ENCODE peak calls at places on chromosomes 1 and 21, in seven cellular contexts. K is tibial artery, P is K562, T is aorta, L is cardiac muscle cell, S is hepatocyte, M is left ventricle myocardium inferior. R is an unnamed sample. For H3K27me3, the result is how much of the 10 kb centered on the place peaks cover.

GRCh38 chr21:45622416-45623097 is 21.0 kb upstream of the PCBP3 start:
- DNase-seq in K (no peak), P (no peak), T (no peak), L (no peak), S (no peak), M (no peak), R (no peak)

GRCh38 chr1:47409311-47410085 is 6.6 kb upstream of the FOXE3 start:
- DNase-seq in K (peak), P (no peak), T (no peak), L (peak), S (peak), M (no peak), R (no peak)

GRCh38 chr21:15224346-15225086 is 159.7 kb upstream of the NRIP1 start:
- DNase-seq in K (no peak), P (no peak), T (no peak), L (peak), S (no peak), M (no peak), R (no peak)

GRCh38 chr1:169308313-169309039 is 59.1 kb downstream of the NME7 start:
- DNase-seq in K (no peak), P (no peak), T (no peak), L (no peak), S (no peak), M (no peak), R (no peak)

GRCh38 chr1:38291906-38292521 is 245.4 kb upstream of the POU3F1 start:
- DNase-seq in K (no peak), P (peak), T (no peak), L (no peak), S (no peak), M (no peak), R (no peak)

GRCh38 chr21:46411236-46411635 is 47.5 kb upstream of the DIP2A start:
- DNase-seq in K (no peak), P (no peak), T (no peak), L (no peak), S (no peak), M (no peak), R (no peak)

GRCh38 chr1:54705153-54705552 is 10.5 kb upstream of the TTC4 start:
- DNase-seq in K (no peak), P (no peak), T (no peak), L (peak), S (no peak), M (no peak), R (no peak)

GRCh38 chr21:17585875-17586450 is 26.7 kb downstream of the BTG3 start:
- DNase-seq in K (no peak), P (peak), T (no peak), L (peak), S (peak), M (no peak), R (no peak)

GRCh38 chr1:9717193-9718005 is 65.9 kb downstream of the PIK3CD start:
- DNase-seq in K (peak), P (peak), T (peak), L (peak), S (no peak), M (peak), R (no peak)

GRCh38 chr1:43308635-43309580 is 8.1 kb downstream of the TIE1 start:
- DNase-seq in K (no peak), P (no peak), T (peak), L (no peak), S (no peak), M (no peak), R (no peak)

GRCh38 chr1:117631761-117632160 is 25.9 kb downstream of the TENT5C start:
- DNase-seq in K (no peak), P (no peak), T (no peak), L (no peak), S (no peak), M (no peak), R (no peak)

DNA sequence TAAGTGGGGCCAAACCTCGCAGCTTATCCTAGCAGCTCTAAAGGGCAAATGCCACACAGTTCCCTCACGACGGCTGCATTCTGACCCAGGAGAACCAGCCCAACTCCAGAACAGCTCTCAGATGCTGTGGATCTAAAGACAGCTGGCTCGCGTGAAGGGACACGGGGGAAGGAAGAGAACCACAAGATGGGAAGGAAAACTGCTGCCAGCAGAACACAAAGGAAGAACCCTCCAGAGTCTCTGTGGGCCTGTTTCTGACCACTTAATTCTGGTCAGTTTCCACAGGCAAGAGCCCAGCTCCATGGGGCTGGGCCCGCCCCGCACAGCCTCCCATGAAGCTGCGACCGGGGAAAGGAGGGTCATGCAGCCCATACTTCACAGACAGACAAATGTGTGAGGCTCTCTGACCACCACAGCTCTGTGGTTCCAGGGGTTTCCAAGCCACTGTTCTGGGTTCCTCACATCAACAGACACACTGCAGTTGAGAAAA is 61.1 kb downstream of the SLC45A1 start:
- DNase-seq in K (peak), P (no peak), T (no peak), L (no peak), S (no peak), M (no peak), R (no peak)
- H3K27me3 ChIP-seq in K (under half), P (under half), T (under half), L (under half), S (under half), M (under half), R (under half)

GRCh38 chr1:3070304-3070653 is 1.3 kb downstream of the PRDM16 start:
- DNase-seq in K (no peak), P (no peak), T (no peak), L (no peak), S (no peak), M (no peak), R (no peak)

GRCh38 chr1:3067671-3068399 is 1.2 kb upstream of the PRDM16 start:
- DNase-seq in K (no peak), P (no peak), T (peak), L (no peak), S (no peak), M (peak), R (no peak)

GRCh38 chr1:3069491-3070303 is 694 bp downstream of the PRDM16 start:
- DNase-seq in K (peak), P (no peak), T (peak), L (peak), S (peak), M (peak), R (no peak)

GRCh38 chr1:3067301-3067670 is 1.7 kb upstream of the PRDM16 start:
- DNase-seq in K (no peak), P (no peak), T (no peak), L (no peak), S (no peak), M (peak), R (no peak)

GRCh38 chr1:3068400-3069361 is at the start of gene PRDM16:
- DNase-seq in K (peak), P (no peak), T (peak), L (peak), S (peak), M (peak), R (no peak)
- H3K4me3 ChIP-seq in K (peak), P (no peak), T (peak), L (peak), S (peak), M (peak), R (peak)

DNA sequence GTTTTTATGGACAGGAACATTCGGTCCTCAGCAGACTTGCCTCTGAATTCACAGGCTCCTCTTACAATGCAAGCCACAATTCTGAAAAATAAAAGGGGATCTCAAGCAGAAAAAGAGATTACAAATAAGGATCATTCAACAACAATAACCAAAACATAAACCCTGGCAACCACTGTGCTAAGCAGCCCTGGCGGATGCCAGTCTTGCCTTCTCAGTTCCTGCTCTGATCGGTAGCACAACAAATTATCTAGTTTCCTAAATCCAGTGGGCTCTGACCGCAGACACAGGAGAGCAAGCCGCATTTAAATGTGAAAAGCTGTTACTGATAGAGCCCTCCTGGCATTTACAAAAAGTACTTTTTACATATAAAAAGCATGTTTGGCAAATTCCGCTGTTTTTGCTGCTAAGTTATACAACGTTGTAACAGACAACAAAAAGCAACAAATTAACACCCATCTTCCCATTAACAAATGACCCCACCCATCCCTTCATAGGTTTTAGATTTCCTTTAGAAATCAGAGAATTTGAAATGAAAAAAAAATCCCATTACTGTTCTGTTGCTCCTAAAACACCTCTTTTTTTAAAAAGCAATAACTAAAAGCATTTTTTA is 123.3 kb upstream of the FOXD3 start:
- DNase-seq in K (no peak), P (no peak), T (no peak), L (no peak), S (no peak), M (no peak), R (no peak)
- H3K27me3 ChIP-seq in K (under half), P (under half), T (under half), L (under half), S (under half), M (under half), R (under half)

DNA sequence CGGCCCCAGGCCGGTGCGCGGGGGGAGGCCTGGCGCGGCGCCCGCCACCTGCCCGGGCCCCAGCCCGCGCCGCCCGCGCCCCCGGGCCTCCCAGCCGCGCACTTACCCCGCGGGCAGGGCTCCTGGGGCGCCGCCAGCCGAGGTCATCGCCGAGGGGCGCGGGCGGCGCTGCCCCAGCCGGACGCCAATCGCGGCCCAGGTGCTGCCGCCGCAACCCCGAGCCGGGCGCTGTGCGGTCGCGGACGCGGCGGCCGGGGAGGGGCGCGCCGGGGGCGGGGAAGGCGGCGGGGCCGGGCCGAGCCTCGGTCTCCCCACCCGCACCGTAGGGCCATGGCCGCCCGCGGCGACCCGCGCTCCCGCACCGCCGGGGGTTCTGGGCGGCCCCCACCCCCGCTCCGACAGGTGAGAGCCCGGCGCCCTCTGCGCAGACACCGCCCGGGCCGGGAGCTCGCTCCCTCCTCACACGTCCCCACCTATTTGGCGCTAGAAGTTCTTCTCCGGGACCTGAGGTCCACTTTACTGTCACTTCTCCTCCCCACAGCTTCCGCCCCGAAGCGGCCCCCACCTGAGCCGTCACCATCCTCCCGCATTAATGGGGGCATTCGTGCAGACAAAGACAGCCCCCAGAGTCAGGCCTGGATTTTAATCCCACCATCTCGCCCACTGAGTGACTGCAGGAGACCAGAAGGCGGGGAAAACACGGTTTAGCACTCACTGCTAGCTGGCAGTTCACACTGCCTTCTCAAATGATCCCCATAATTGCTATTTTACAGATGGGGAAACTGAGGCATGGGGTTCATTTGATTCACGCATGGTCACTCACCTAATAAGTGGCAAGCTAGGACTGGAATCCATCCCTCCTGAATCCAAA is at the start of gene TTC39A:
- DNase-seq in K (no peak), P (no peak), T (no peak), L (no peak), S (peak), M (no peak), R (no peak)
- H3K4me3 ChIP-seq in K (peak), P (no peak), T (peak), L (peak), S (peak), M (peak), R (peak)

GRCh38 chr1:213651077-213651476 is 336.7 kb upstream of the PROX1 start:
- DNase-seq in K (no peak), P (no peak), T (no peak), L (no peak), S (no peak), M (no peak), R (no peak)
- H3K27me3 ChIP-seq in K (under half), P (under half), T (under half), L (under half), S (under half), M (under half), R (under half)

GRCh38 chr1:228743405-228743804 is 8.1 kb downstream of the RHOU start:
- DNase-seq in K (no peak), P (no peak), T (no peak), L (no peak), S (no peak), M (no peak), R (no peak)

GRCh38 chr1:228740991-228741390 is 5.7 kb downstream of the RHOU start:
- DNase-seq in K (no peak), P (no peak), T (no peak), L (peak), S (no peak), M (no peak), R (no peak)

GRCh38 chr1:228740543-228740942 is 5.3 kb downstream of the RHOU start:
- DNase-seq in K (no peak), P (no peak), T (no peak), L (no peak), S (no peak), M (no peak), R (no peak)

GRCh38 chr1:228744356-228744755 is 9.1 kb downstream of the RHOU start:
- DNase-seq in K (no peak), P (no peak), T (no peak), L (no peak), S (no peak), M (no peak), R (no peak)

GRCh38 chr1:228742535-228742934 is 7.3 kb downstream of the RHOU start:
- DNase-seq in K (no peak), P (no peak), T (no peak), L (no peak), S (no peak), M (no peak), R (no peak)
- H3K4me3 ChIP-seq in K (no peak), P (no peak), T (no peak), L (no peak), S (no peak), M (no peak), R (no peak)

DNA sequence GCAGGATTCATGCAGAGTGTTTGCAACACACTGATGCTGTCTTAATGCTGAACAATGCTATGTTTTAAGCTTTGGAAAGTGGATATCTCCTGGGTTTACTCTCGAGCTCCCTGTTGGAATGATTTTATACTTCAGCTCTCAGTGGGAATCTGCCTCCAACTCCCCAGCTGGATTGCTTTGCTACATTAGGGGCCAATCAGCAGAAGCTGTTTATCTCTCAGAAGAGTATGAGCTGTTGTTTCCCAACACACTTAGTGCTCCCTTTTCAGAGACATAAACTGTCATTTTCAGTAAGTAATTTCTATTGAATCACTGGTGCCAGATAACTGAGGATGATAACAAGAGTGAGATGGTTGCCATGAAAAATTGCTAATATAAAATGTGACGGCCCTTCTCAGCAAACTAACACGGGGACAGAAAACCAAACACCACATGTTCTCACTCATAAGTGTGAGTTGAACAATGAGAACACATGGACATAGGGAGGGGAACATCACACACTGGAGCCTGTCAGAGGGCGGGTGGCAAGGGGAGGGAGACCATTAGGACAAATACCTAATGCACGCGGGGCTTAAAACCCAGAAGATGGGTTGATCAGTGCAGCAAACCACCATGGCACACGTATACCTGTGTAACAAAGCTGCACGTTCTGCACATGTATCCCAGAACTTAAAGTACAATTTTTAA is 265.9 kb upstream of the RUNX1 start:
- DNase-seq in K (no peak), P (no peak), T (no peak), L (peak), S (no peak), M (no peak), R (no peak)
- H3K27me3 ChIP-seq in K (under half), P (under half), T (under half), L (under half), S (under half), M (half or more), R (under half)

GRCh38 chr1:65309317-65310077 is at the start of gene DNAJC6:
- DNase-seq in K (peak), P (peak), T (peak), L (peak), S (peak), M (peak), R (peak)
- H3K4me3 ChIP-seq in K (peak), P (peak), T (peak), L (peak), S (peak), M (peak), R (peak)

DNA sequence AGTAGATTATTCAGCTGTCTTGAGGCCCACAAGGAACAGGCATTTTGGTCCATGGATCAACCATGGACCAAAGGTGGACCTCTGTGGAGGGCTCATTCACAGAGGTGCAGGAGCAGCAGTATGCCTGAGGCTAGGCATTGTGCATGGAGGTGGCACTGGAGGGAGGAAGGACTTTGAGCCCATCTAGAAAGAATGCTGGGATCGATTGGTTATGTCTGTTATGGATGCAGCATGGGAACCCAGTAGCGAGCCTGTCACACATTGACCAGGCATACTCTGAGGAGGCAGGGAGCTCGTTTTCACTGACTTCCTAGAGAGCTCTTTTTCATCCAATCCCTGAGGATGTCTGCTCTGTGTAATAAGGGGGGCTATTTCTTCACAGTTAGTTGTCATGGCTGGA is 75.5 kb downstream of the KCNN3 start:
- DNase-seq in K (no peak), P (no peak), T (no peak), L (no peak), S (no peak), M (no peak), R (no peak)
- H3K27me3 ChIP-seq in K (under half), P (half or more), T (under half), L (under half), S (under half), M (under half), R (under half)

GRCh38 chr1:27360159-27361043 is 6.4 kb downstream of the MAP3K6 start:
- DNase-seq in K (no peak), P (peak), T (no peak), L (no peak), S (peak), M (no peak), R (no peak)
- H3K4me3 ChIP-seq in K (no peak), P (peak), T (no peak), L (peak), S (peak), M (peak), R (peak)

R was measured in iPS DF 6.9.